ENCODE peak calls at places on chromosomes 1 and 21, in five cellular contexts. T is substantia nigra, Y is stromal cell of bone marrow, A is D341Med, G is non-pigmented ciliary epithelial cell. B is an unnamed sample.

GRCh38 chr21:34969431-34970036 is 79.6 kb downstream of the RUNX1 start:
- DNase-seq in T (no peak), Y (no peak), A (no peak), G (no peak), B (no peak)

GRCh38 chr1:224245188-224245587 is 62.1 kb downstream of the DEGS1 start:
- DNase-seq in T (peak), Y (no peak), A (no peak), G (no peak), B (no peak)

GRCh38 chr1:227901239-227901905 is 46.4 kb downstream of the WNT9A start:
- DNase-seq in T (no peak), Y (no peak), A (no peak), G (no peak), B (no peak)

GRCh38 chr1:23531695-23532094 is 662 bp upstream of the E2F2 start:
- DNase-seq in T (no peak), Y (no peak), A (no peak), G (no peak), B (no peak)

GRCh38 chr1:84619383-84620093 is 45.3 kb upstream of the CTBS start:
- DNase-seq in T (no peak), Y (peak), A (no peak), G (peak), B (no peak)

GRCh38 chr1:222339371-222339947 is 208.4 kb downstream of the HHIPL2 start:
- DNase-seq in T (no peak), Y (no peak), A (no peak), G (no peak), B (no peak)

GRCh38 chr1:204455063-204455830 is 39.4 kb downstream of the PIK3C2B start:
- DNase-seq in T (no peak), Y (no peak), A (no peak), G (no peak), B (no peak)

GRCh38 chr21:37389456-37389855 is 22.9 kb downstream of the DYRK1A start:
- DNase-seq in T (no peak), Y (no peak), A (no peak), G (no peak), B (no peak)

GRCh38 chr1:222629921-222630535 is 12.1 kb downstream of the MIA3 start:
- DNase-seq in T (no peak), Y (no peak), A (no peak), G (no peak), B (no peak)

GRCh38 chr1:25140073-25140797 is 92.1 kb downstream of the SYF2 start:
- DNase-seq in T (peak), Y (no peak), A (no peak), G (no peak), B (no peak)

GRCh38 chr1:4830756-4831155 is 176.3 kb downstream of the AJAP1 start:
- DNase-seq in T (no peak), Y (no peak), A (no peak), G (no peak), B (no peak)

GRCh38 chr1:9658186-9658585 is 6.7 kb downstream of the PIK3CD start:
- DNase-seq in T (no peak), Y (no peak), A (no peak), G (no peak), B (no peak)

GRCh38 chr1:80441664-80442063 is 1359.1 kb upstream of the ADGRL2 start:
- DNase-seq in T (no peak), Y (no peak), A (no peak), G (no peak), B (no peak)

GRCh38 chr1:44696789-44697188 is 22.3 kb downstream of the ARMH1 start:
- DNase-seq in T (no peak), Y (no peak), A (no peak), G (no peak), B (no peak)

GRCh38 chr1:25197982-25198681 is 34.2 kb downstream of the SYF2 start:
- DNase-seq in T (peak), Y (no peak), A (no peak), G (no peak), B (no peak)

GRCh38 chr1:960371-961131 is at the start of gene KLHL17:
- DNase-seq in T (no peak), Y (no peak), A (peak), G (no peak), B (no peak)

GRCh38 chr1:173062156-173062938 is 11.6 kb upstream of the TNFSF18 start:
- DNase-seq in T (no peak), Y (no peak), A (no peak), G (peak), B (peak)

GRCh38 chr1:232131715-232132391 is 498.1 kb downstream of the SIPA1L2 start:
- DNase-seq in T (no peak), Y (no peak), A (no peak), G (no peak), B (no peak)

GRCh38 chr1:145846191-145846590 is 761 bp downstream of the NUDT17 start:
- DNase-seq in T (no peak), Y (no peak), A (peak), G (no peak), B (no peak)

GRCh38 chr1:178714453-178714852 is 10.6 kb upstream of the RALGPS2 start:
- DNase-seq in T (no peak), Y (no peak), A (no peak), G (no peak), B (no peak)

GRCh38 chr1:43870306-43870705 is 63.3 kb upstream of the ARTN start:
- DNase-seq in T (no peak), Y (no peak), A (no peak), G (no peak), B (no peak)

GRCh38 chr1:112389689-112390088 is 6.3 kb upstream of the CTTNBP2NL start:
- DNase-seq in T (no peak), Y (no peak), A (no peak), G (no peak), B (no peak)

GRCh38 chr1:182092336-182092735 is 30.8 kb upstream of the ZNF648 start:
- DNase-seq in T (no peak), Y (no peak), A (no peak), G (peak), B (no peak)

GRCh38 chr1:168112673-168113305 is 23.9 kb downstream of the GPR161 start:
- DNase-seq in T (peak), Y (peak), A (no peak), G (peak), B (no peak)

GRCh38 chr1:212566522-212567479 is 41.8 kb upstream of the ATF3 start:
- DNase-seq in T (no peak), Y (peak), A (peak), G (peak), B (no peak)

GRCh38 chr1:85379203-85380136 is 85.5 kb downstream of the DDAH1 start:
- DNase-seq in T (no peak), Y (no peak), A (no peak), G (no peak), B (no peak)

GRCh38 chr1:100328133-100328532 is 24.2 kb upstream of the CDC14A start:
- DNase-seq in T (no peak), Y (no peak), A (no peak), G (no peak), B (no peak)

GRCh38 chr1:172821609-172822274 is 162.8 kb downstream of the FASLG start:
- DNase-seq in T (peak), Y (peak), A (no peak), G (no peak), B (no peak)

GRCh38 chr1:19437911-19438310 is 47.4 kb downstream of the CAPZB start:
- DNase-seq in T (no peak), Y (peak), A (no peak), G (no peak), B (no peak)

GRCh38 chr1:11053758-11054137 is 6.1 kb downstream of the SRM start:
- DNase-seq in T (no peak), Y (no peak), A (peak), G (no peak), B (no peak)

GRCh38 chr1:43300661-43301094 is at the start of gene TIE1:
- DNase-seq in T (no peak), Y (no peak), A (no peak), G (no peak), B (no peak)

GRCh38 chr1:202951437-202951836 is 6.7 kb downstream of the ADIPOR1 start:
- DNase-seq in T (no peak), Y (no peak), A (no peak), G (no peak), B (no peak)

GRCh38 chr1:44851308-44851707 is 8.3 kb upstream of the PTCH2 start:
- DNase-seq in T (no peak), Y (no peak), A (no peak), G (no peak), B (no peak)

B was measured in AG09309.